ENCODE peak calls at places on chromosomes 2 and 18, in four cellular contexts. N is GM12878, V is K562, P is HepG2. D is an unnamed sample.

GRCh38 chr2:128435576-128436497 is 117.2 kb upstream of the HS6ST1 start:
- DNase-seq in N (no peak), V (no peak), P (no peak), D (no peak)

GRCh38 chr18:2672872-2673271 is 17.3 kb downstream of the SMCHD1 start:
- DNase-seq in N (no peak), V (no peak), P (no peak), D (no peak)

GRCh38 chr2:135490381-135490780 is 40.6 kb downstream of the ZRANB3 start:
- DNase-seq in N (no peak), V (no peak), P (no peak), D (no peak)

GRCh38 chr2:233436691-233437438 is 82.6 kb downstream of the DGKD start:
- DNase-seq in N (no peak), V (no peak), P (no peak), D (no peak)

GRCh38 chr2:30208453-30208852 is 22.9 kb upstream of the LBH start:
- DNase-seq in N (no peak), V (peak), P (peak), D (peak)

GRCh38 chr2:25617948-25618646 is 55.3 kb downstream of the DTNB start:
- DNase-seq in N (no peak), V (no peak), P (peak), D (no peak)

GRCh38 chr18:38427234-38427633 is 861.6 kb upstream of the CELF4 start:
- DNase-seq in N (no peak), V (no peak), P (peak), D (peak)

GRCh38 chr2:191410646-191411436 is 165.6 kb downstream of the MYO1B start:
- DNase-seq in N (no peak), V (no peak), P (no peak), D (no peak)

GRCh38 chr2:199405241-199405640 is 52.5 kb downstream of the SATB2 start:
- DNase-seq in N (no peak), V (peak), P (peak), D (no peak)

GRCh38 chr2:218397502-218398436 is 1.9 kb upstream of the CTDSP1 start:
- DNase-seq in N (peak), V (peak), P (peak), D (peak)

GRCh38 chr2:42794271-42795046 is 2.1 kb upstream of the HAAO start:
- DNase-seq in N (no peak), V (peak), P (peak), D (peak)

GRCh38 chr2:128320609-128321420 is 2.1 kb upstream of the HS6ST1 start:
- DNase-seq in N (no peak), V (no peak), P (no peak), D (no peak)

GRCh38 chr2:224612581-224612980 is 27.4 kb upstream of the CUL3 start:
- DNase-seq in N (no peak), V (no peak), P (no peak), D (no peak)

GRCh38 chr18:55447672-55448018 is 140.3 kb downstream of the TCF4 start:
- DNase-seq in N (no peak), V (no peak), P (no peak), D (no peak)

GRCh38 chr2:207119048-207119447 is 46.7 kb downstream of the KLF7 start:
- DNase-seq in N (no peak), V (no peak), P (no peak), D (no peak)

GRCh38 chr2:58042486-58042970 is 4.1 kb upstream of the VRK2 start:
- DNase-seq in N (no peak), V (peak), P (peak), D (peak)

GRCh38 chr18:21897811-21898210 is 157.2 kb downstream of the MIB1 start:
- DNase-seq in N (no peak), V (peak), P (peak), D (peak)

GRCh38 chr18:58402247-58402646 is 226.6 kb downstream of the ALPK2 start:
- DNase-seq in N (no peak), V (no peak), P (peak), D (peak)

GRCh38 chr2:164657129-164657528 is 35.8 kb upstream of the GRB14 start:
- DNase-seq in N (no peak), V (no peak), P (no peak), D (no peak)

GRCh38 chr2:28567076-28567471 is 71.2 kb downstream of the PLB1 start:
- DNase-seq in N (no peak), V (no peak), P (no peak), D (peak)

GRCh38 chr2:225337183-225337582 is 62.3 kb upstream of the NYAP2 start:
- DNase-seq in N (no peak), V (no peak), P (no peak), D (no peak)

GRCh38 chr2:68185541-68186164 is 28.0 kb downstream of the PNO1 start:
- DNase-seq in N (peak), V (peak), P (peak), D (peak)

DNA sequence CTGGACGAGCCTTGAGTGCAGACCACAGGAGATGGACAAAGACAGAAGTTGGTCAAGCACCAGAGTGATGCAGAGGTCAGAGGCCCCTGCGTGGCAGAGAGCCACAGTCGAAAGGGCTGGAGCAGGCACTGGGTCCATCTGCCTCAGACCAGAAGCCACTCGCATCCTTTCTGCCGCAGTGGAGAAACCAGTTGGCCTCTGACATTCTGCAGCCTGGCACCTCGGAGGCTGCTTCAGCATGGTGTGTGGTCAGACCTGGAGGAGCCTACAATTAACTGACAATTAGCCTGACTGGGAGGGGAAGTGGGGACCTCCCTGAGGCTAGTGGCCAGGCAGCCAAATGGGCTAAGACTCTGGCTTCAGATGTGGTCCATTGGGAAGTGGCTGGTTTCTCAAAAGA is 111.1 kb downstream of the SGPP2 start:
- DNase-seq in N (no peak), V (no peak), P (no peak), D (no peak)
- TF ChIP-seq SMC3 in N (no peak), V (no peak), P (no peak), D (no peak)

GRCh38 chr18:32093106-32093511 is 1.4 kb downstream of the RNF138 start:
- DNase-seq in N (no peak), V (peak), P (peak), D (no peak)

GRCh38 chr18:32091325-32091723 is 350 bp upstream of the RNF138 start:
- DNase-seq in N (no peak), V (no peak), P (no peak), D (no peak)

GRCh38 chr18:32091724-32092421 is at the start of gene RNF138:
- DNase-seq in N (peak), V (peak), P (peak), D (peak)

GRCh38 chr18:32093523-32093922 is 1.8 kb downstream of the RNF138 start:
- DNase-seq in N (no peak), V (peak), P (peak), D (peak)

DNA sequence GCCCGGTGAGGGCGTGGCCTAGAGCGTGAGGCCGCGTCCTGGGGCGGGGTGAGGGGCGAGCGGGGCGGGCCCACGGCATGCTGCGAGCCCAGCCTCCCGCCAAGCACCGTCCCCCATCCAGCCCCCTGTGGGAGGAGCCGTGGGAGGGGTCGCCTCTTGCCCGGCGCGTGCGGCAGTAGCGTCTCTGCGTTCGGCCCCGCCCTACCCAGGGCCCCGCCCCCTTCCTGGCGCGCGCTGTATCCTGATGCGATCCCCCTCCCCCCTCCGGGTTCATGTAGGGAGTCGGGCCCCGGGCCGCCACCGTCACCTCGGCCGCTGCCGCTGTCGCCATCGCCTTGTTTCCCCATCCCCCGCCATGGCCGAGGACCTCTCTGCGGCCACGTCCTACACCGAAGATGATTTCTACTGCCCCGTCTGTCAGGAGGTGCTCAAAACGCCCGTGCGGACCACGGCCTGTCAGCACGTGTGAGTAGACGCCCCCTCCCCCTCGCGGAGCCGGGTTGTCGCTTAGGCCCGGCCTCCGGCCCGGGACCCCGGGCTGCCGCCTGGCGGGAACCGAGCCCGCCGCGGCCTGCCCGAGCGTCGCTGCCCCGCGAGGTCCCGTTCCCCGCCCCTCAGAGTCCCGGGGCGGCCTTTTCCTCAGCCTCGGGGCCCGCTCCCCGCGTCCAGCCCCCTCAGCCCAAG is 890 bp downstream of the RNF138 start:
- DNase-seq in N (peak), V (peak), P (peak), D (peak)
- TF ChIP-seq POLR2AphosphoS5 in N (peak), V (peak), P (peak), D (peak)

DNA sequence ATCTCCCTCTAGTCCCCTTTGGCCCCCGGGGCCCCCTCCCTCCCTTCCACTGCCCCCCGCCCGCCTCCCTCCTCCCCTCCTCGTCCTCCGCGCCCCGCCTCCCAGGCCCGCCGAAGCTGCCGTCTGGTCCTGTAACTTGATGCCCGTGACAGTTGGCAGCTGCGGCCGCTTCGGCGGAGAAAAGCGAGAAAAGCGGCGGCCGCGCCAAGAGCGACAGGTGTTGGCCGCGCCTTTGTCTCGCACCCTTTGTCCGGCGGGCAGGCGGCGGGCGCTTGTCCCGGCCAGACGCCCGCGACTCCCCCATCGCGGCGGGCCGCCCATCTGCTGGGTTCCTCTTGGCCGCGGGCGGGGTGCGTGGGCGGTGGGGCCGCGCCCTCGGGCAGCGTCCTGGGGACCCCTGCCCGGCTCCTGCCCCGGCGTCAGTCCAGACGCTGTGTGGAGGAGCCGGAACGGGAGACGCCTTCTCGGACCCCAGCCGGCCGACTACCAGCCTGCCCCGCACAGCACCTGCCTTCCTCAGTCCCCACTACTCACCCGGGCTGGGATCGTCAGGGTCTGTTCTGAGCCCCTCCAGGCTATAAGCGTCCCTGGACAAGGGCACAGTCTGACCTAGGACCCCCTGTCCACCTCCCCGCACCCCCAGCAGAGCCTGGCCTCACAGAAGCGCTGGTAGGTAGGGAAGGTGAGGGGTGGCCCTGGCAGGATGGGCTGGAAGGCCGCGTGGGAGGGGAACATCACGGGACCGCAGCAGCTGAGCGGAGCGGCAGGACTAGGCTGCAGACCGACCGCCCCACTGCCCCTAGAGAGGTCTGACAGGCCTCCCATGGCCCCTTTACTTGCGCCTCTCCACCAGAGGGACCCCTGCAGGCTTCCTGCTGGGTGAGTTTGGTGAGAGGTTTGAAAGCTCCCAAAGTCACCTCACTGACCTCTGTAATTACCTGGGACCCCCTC is 1.2 kb upstream of the HES6 start:
- DNase-seq in N (no peak), V (peak), P (no peak), D (no peak)
- TF ChIP-seq SMC3 in N (no peak), V (no peak), P (no peak), D (no peak)

DNA sequence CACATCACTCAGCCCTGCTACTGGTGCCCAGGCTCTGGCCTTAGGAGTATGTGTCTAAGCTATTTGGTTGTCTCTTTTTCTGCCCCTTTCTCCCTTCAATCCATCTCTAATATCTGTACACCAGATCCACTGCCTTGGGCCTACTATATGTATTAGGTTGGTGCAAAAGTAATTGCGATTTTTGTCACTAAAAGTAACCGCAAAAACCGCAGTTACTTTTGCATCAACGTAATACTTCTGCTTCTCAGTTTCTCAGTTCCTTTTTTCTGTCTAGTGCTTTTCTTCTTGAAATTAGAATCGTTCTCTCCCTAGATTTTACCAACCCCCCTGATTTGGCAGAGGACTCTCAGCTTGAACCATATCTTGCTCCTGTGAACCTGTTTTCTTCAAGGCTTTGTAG is 362.6 kb upstream of the TNP1 start:
- DNase-seq in N (peak), V (no peak), P (no peak), D (no peak)
- TF ChIP-seq POLR2AphosphoS5 in N (no peak), V (no peak), P (no peak), D (no peak)

DNA sequence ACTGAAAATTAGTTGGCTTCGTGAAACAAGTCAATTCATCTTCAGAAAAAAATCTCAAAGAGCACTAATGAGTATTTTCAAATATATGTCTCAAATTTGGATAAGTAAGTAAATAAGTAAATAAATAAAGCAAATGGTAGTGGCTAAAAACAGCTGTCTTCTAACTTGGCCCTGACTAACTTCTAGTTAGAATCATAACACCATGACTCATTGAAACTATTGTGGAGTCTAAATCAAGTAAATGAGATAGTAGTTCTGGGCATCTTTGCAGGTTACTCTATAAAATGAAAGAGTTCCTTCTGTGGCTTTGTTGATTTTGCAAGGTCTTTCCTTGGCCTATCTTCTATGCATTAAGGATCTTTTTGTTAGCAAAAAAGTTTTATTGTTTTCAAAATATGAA is 110.7 kb downstream of the SLC8A1 start:
- DNase-seq in N (no peak), V (no peak), P (no peak), D (no peak)
- TF ChIP-seq SMC3 in N (no peak), V (no peak), P (no peak), D (no peak)

GRCh38 chr2:201257941-201258665 is 2.2 kb upstream of the CASP8 start:
- DNase-seq in N (peak), V (peak), P (peak), D (no peak)
- TF ChIP-seq POLR2AphosphoS5 in N (peak), V (no peak), P (peak), D (peak)

D was measured in SK-N-SH.